ENCODE peak calls at places on chromosomes 4 and X, in nine cellular contexts. S, L, Q, N, X, U, R, F and T are unnamed samples.

GRCh38 chr4:119025440-119025839 is 110.2 kb upstream of the MYOZ2 start:
- DNase-seq in L (peak; percentile 52), F (no peak), R (peak; percentile 51), S (no peak), U (no peak), X (no peak), N (peak; percentile 84), Q (peak; percentile 74), T (peak; percentile 68)

GRCh38 chr4:2367626-2368025 is 50.8 kb downstream of the ZFYVE28 start:
- DNase-seq in F (no peak), X (no peak), Q (no peak), R (no peak), N (no peak), U (no peak), S (no peak), L (no peak), T (no peak)

GRCh38 chr4:84493092-84493850 is 5.8 kb downstream of the NKX6-1 start:
- DNase-seq in S (no peak), X (no peak), U (no peak), L (no peak), N (peak; percentile 54), F (no peak), Q (no peak), R (no peak), T (no peak)

GRCh38 chrX:116272881-116273280 is 102.3 kb downstream of the AGTR2 start:
- DNase-seq in Q (peak; percentile 61), R (no peak), X (no peak), S (no peak), F (no peak), L (no peak), U (no peak), N (peak; percentile 9), T (peak; percentile 2)

GRCh38 chr4:23384741-23385140 is 505.1 kb downstream of the PPARGC1A start:
- DNase-seq in X (no peak), Q (no peak), F (no peak), N (no peak), R (peak; percentile 29), S (no peak), U (no peak), L (no peak), T (no peak)

GRCh38 chr4:98394134-98394533 is 132.9 kb downstream of the RAP1GDS1 start:
- DNase-seq in Q (peak; percentile 4), X (no peak), F (no peak), L (no peak), S (no peak), N (no peak), R (no peak), U (no peak), T (no peak)

GRCh38 chrX:140733766-140734342 is 24.3 kb downstream of the LINC00632 start:
- DNase-seq in L (no peak), X (no peak), Q (peak; percentile 25), U (no peak), F (no peak), S (peak; percentile 27), R (no peak), N (peak; percentile 62), T (no peak)

GRCh38 chr4:102819588-102820365 is 7.6 kb downstream of the UBE2D3 start:
- DNase-seq in L (no peak), N (peak; percentile 31), F (no peak), X (no peak), Q (no peak), U (no peak), S (no peak), R (no peak), T (no peak)

GRCh38 chr4:37917388-37917787 is 26.5 kb downstream of the TBC1D1 start:
- DNase-seq in N (no peak), Q (no peak), L (no peak), S (no peak), U (peak; percentile 42), F (no peak), R (no peak), X (no peak), T (no peak)

GRCh38 chr4:3827616-3828492 is 61.7 kb downstream of the ADRA2C start:
- DNase-seq in R (no peak), U (peak; percentile 88), L (peak; percentile 18), N (peak; percentile 74), X (no peak), S (peak; percentile 28), Q (no peak), F (peak; percentile 23), T (no peak)

GRCh38 chr4:139223682-139224317 is 46.8 kb upstream of the ELF2 start:
- DNase-seq in S (no peak), U (peak; percentile 23), N (peak; percentile 69), X (no peak), Q (peak; percentile 77), F (no peak), L (peak; percentile 33), R (peak; percentile 74), T (peak; percentile 66)

GRCh38 chrX:153624196-153625091 is 22.6 kb upstream of the DUSP9 start:
- DNase-seq in U (no peak), R (no peak), S (no peak), Q (no peak), N (no peak), L (no peak), X (no peak), F (no peak), T (no peak)

GRCh38 chr4:186958951-186959350 is 235.3 kb upstream of the FAT1 start:
- DNase-seq in N (no peak), L (no peak), Q (no peak), X (no peak), R (no peak), S (no peak), F (no peak), U (no peak), T (no peak)

GRCh38 chr4:55079451-55080173 is 45.8 kb downstream of the KDR start:
- DNase-seq in N (peak; percentile 78), L (no peak), R (no peak), F (no peak), X (no peak), S (no peak), Q (no peak), U (no peak), T (no peak)

GRCh38 chr4:187309456-187309855 is 585.8 kb upstream of the FAT1 start:
- DNase-seq in S (no peak), U (no peak), F (no peak), R (peak; percentile 69), X (no peak), Q (peak; percentile 73), N (peak; percentile 19), L (no peak), T (peak; percentile 34)

GRCh38 chr4:80361329-80361900 is 25.9 kb downstream of the CFAP299 start:
- DNase-seq in X (no peak), F (no peak), U (no peak), L (no peak), N (peak; percentile 58), Q (peak; percentile 28), S (peak; percentile 8), R (no peak), T (no peak)

GRCh38 chrX:150897371-150898319 is 823 bp downstream of the CD99L2 start:
- DNase-seq in F (no peak), R (no peak), N (peak; percentile 43), U (no peak), S (peak; percentile 24), L (no peak), Q (peak; percentile 27), X (peak; percentile 17), T (no peak)

GRCh38 chr4:48031802-48032525 is 15.4 kb downstream of the NIPAL1 start:
- DNase-seq in N (peak; percentile 10), S (no peak), L (no peak), U (no peak), F (no peak), R (no peak), X (no peak), Q (no peak), T (no peak)

GRCh38 chr4:26175016-26175786 is 145.6 kb upstream of the RBPJ start:
- DNase-seq in X (no peak), S (no peak), L (no peak), U (no peak), N (no peak), R (no peak), Q (no peak), F (no peak), T (no peak)

GRCh38 chr4:122584517-122584916 is 36.3 kb downstream of the IL21 start:
- DNase-seq in S (no peak), Q (peak; percentile 74), R (peak; percentile 25), U (no peak), N (peak; percentile 92), F (no peak), L (no peak), X (no peak), T (peak; percentile 34)

GRCh38 chrX:150762258-150762867 is 69.2 kb downstream of the MTMR1 start:
- DNase-seq in L (no peak), S (no peak), Q (no peak), X (no peak), N (no peak), F (no peak), R (no peak), U (no peak), T (no peak)

GRCh38 chr4:107380836-107381438 is 339.1 kb downstream of the PAPSS1 start:
- DNase-seq in X (no peak), Q (no peak), S (no peak), N (no peak), U (no peak), F (no peak), L (no peak), R (no peak), T (no peak)

GRCh38 chrX:145817666-145818521 is at the start of gene SLITRK2:
- DNase-seq in U (no peak), X (no peak), S (no peak), L (no peak), F (no peak), Q (no peak), N (peak; percentile 4), R (no peak), T (no peak)
- H3K27ac ChIP-seq in U (no peak within 1 kb of the TSS), X (no peak within 1 kb of the TSS), S (no peak within 1 kb of the TSS), L (peak within 1 kb of the TSS; percentile 87), F (no peak within 1 kb of the TSS), Q (no peak within 1 kb of the TSS), N (no peak within 1 kb of the TSS), R (no peak within 1 kb of the TSS), T (no peak within 1 kb of the TSS)

GRCh38 chr4:87943660-87944149 is 31.8 kb upstream of the SPP1 start:
- DNase-seq in N (no peak), R (no peak), Q (no peak), S (no peak), L (no peak), F (no peak), U (no peak), X (no peak), T (no peak)
- H3K27ac ChIP-seq in N (no peak overlapping the region), R (no peak overlapping the region), Q (no peak overlapping the region), S (no peak overlapping the region), L (no peak overlapping the region), F (no peak overlapping the region), U (no peak overlapping the region), X (no peak overlapping the region), T (no peak overlapping the region)

DNA sequence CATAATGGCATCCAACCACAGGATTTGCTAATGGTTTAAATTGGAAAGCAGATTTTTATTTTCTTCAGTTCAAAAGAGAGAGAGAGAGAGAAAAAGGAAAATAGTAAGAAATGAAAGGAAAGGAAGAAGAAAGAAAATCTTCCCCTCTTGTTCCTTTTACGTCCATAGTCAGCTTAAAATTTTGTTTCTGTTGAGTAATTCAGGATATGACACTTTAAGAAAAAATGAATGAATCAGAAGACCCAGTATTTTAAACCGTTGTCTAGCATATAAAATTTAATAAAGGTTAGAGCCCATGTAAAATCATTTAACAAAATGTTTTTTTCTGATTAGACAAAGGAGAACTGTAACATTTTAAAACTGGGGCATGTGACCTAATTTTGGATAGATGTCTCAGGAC is 391.8 kb upstream of the EPHA5 start:
- DNase-seq in L (no peak), S (no peak), F (no peak), R (peak; percentile 17), Q (no peak), X (no peak), U (no peak), N (peak; percentile 12), T (no peak)
- H3K27ac ChIP-seq in L (no peak overlapping the region), S (no peak overlapping the region), F (no peak overlapping the region), R (no peak overlapping the region), Q (no peak overlapping the region), X (no peak overlapping the region), U (no peak overlapping the region), N (no peak overlapping the region), T (no peak overlapping the region)

GRCh38 chr4:6598641-6599040 is 23.7 kb downstream of the MAN2B2 start:
- DNase-seq in L (no peak), N (no peak), U (no peak), Q (no peak), R (no peak), X (no peak), F (no peak), S (no peak), T (no peak)
- H3K27ac ChIP-seq in L (no peak overlapping the region), N (no peak overlapping the region), U (no peak overlapping the region), Q (no peak overlapping the region), R (no peak overlapping the region), X (no peak overlapping the region), F (no peak overlapping the region), S (no peak overlapping the region), T (no peak overlapping the region)